ENCODE peak calls at places on chromosome 1, in six cellular contexts. One of them, this sample, is unnamed.
A peak's percentile ranks its signal among the peaks of the same experiment; 100 is the strongest.

GRCh38 chr1:202958544-202959275 is 598 bp upstream of the ADIPOR1 start:
- DNase-seq in EL: no peak
- DNase-seq in KG1: no peak
- DNase-seq in SK-N-DZ: no peak
- DNase-seq in breast epithelium: no peak
- DNase-seq in stimulated activated CD4-positive, alpha-beta T cell treated with anti-CD3 and anti-CD28 coated beads, Interleukin-4, amount 100 ng/mL, for 48 hours: no peak
- DNase-seq in this sample: no peak

GRCh38 chr1:181104042-181104789 is 15.7 kb downstream of the IER5 start:
- DNase-seq in EL: no peak
- DNase-seq in KG1: no peak
- DNase-seq in SK-N-DZ: no peak
- DNase-seq in breast epithelium: no peak
- DNase-seq in stimulated activated CD4-positive, alpha-beta T cell treated with anti-CD3 and anti-CD28 coated beads, Interleukin-4, amount 100 ng/mL, for 48 hours: no peak
- DNase-seq in this sample: no peak

GRCh38 chr1:188058801-188059200 is 1230.1 kb downstream of the PLA2G4A start:
- DNase-seq in EL: no peak
- DNase-seq in KG1: no peak
- DNase-seq in SK-N-DZ: peak; percentile 75
- DNase-seq in breast epithelium: no peak
- DNase-seq in stimulated activated CD4-positive, alpha-beta T cell treated with anti-CD3 and anti-CD28 coated beads, Interleukin-4, amount 100 ng/mL, for 48 hours: no peak
- DNase-seq in this sample: no peak

GRCh38 chr1:169631249-169631648 is 1.3 kb upstream of the SELP start:
- DNase-seq in EL: no peak
- DNase-seq in KG1: no peak
- DNase-seq in SK-N-DZ: no peak
- DNase-seq in breast epithelium: no peak
- DNase-seq in stimulated activated CD4-positive, alpha-beta T cell treated with anti-CD3 and anti-CD28 coated beads, Interleukin-4, amount 100 ng/mL, for 48 hours: no peak
- DNase-seq in this sample: no peak

GRCh38 chr1:21322681-21323016 is 32.4 kb upstream of the ECE1 start:
- DNase-seq in EL: no peak
- DNase-seq in KG1: no peak
- DNase-seq in SK-N-DZ: no peak
- DNase-seq in breast epithelium: no peak
- DNase-seq in stimulated activated CD4-positive, alpha-beta T cell treated with anti-CD3 and anti-CD28 coated beads, Interleukin-4, amount 100 ng/mL, for 48 hours: no peak
- DNase-seq in this sample: no peak

GRCh38 chr1:54413295-54413694 is 7.1 kb upstream of the SSBP3 start:
- DNase-seq in EL: peak; percentile 63
- DNase-seq in KG1: no peak
- DNase-seq in SK-N-DZ: no peak
- DNase-seq in breast epithelium: no peak
- DNase-seq in stimulated activated CD4-positive, alpha-beta T cell treated with anti-CD3 and anti-CD28 coated beads, Interleukin-4, amount 100 ng/mL, for 48 hours: no peak
- DNase-seq in this sample: peak; percentile 78

GRCh38 chr1:2104621-2105427 is 54.6 kb downstream of the PRKCZ start:
- DNase-seq in EL: no peak
- DNase-seq in KG1: no peak
- DNase-seq in SK-N-DZ: no peak
- DNase-seq in breast epithelium: no peak
- DNase-seq in stimulated activated CD4-positive, alpha-beta T cell treated with anti-CD3 and anti-CD28 coated beads, Interleukin-4, amount 100 ng/mL, for 48 hours: no peak
- DNase-seq in this sample: peak; percentile 43

GRCh38 chr1:205950826-205951549 is 7.7 kb upstream of the SLC26A9 start:
- DNase-seq in EL: peak; percentile 80
- DNase-seq in KG1: no peak
- DNase-seq in SK-N-DZ: no peak
- DNase-seq in breast epithelium: no peak
- DNase-seq in stimulated activated CD4-positive, alpha-beta T cell treated with anti-CD3 and anti-CD28 coated beads, Interleukin-4, amount 100 ng/mL, for 48 hours: no peak
- DNase-seq in this sample: no peak

GRCh38 chr1:165441166-165441955 is 3.6 kb downstream of the RXRG start:
- DNase-seq in EL: no peak
- DNase-seq in KG1: no peak
- DNase-seq in SK-N-DZ: no peak
- DNase-seq in breast epithelium: no peak
- DNase-seq in stimulated activated CD4-positive, alpha-beta T cell treated with anti-CD3 and anti-CD28 coated beads, Interleukin-4, amount 100 ng/mL, for 48 hours: no peak
- DNase-seq in this sample: no peak

GRCh38 chr1:10679521-10680220 is 116.8 kb downstream of the CASZ1 start:
- DNase-seq in EL: peak; percentile 68
- DNase-seq in KG1: no peak
- DNase-seq in SK-N-DZ: peak; percentile 90
- DNase-seq in breast epithelium: peak; percentile 85
- DNase-seq in stimulated activated CD4-positive, alpha-beta T cell treated with anti-CD3 and anti-CD28 coated beads, Interleukin-4, amount 100 ng/mL, for 48 hours: no peak
- DNase-seq in this sample: no peak

This sample was measured in right cardiac atrium.